ENCODE peak calls at places on chromosome 1, in seven cellular contexts. A is IMR-90, C is trophoblast cell, D is neuronal stem cell, G is mesenchymal stem cell, Q is H1, W is H9. J is an unnamed sample.

GRCh38 chr1:119715542-119715941 is 3.8 kb downstream of the PHGDH start:
- DNase-seq in A (peak; percentile 21), C (no peak), D (no peak), G (peak; percentile 68), Q (no peak), W (no peak), J (peak; percentile 60)

GRCh38 chr1:10107985-10108663 is 75.4 kb downstream of the UBE4B start:
- DNase-seq in A (peak; percentile 85), C (no peak), D (no peak), G (peak; percentile 86), Q (no peak), W (no peak), J (peak; percentile 59)

GRCh38 chr1:207362962-207363858 is 41.7 kb downstream of the CD55 start:
- DNase-seq in A (peak; percentile 86), C (no peak), D (no peak), G (peak; percentile 39), Q (no peak), W (no peak), J (no peak)

GRCh38 chr1:5779608-5780323 is 212.5 kb downstream of the NPHP4 start:
- DNase-seq in A (no peak), C (peak; percentile 34), D (no peak), G (no peak), Q (no peak), W (no peak), J (no peak)

GRCh38 chr1:181086926-181087325 is 1.6 kb upstream of the IER5 start:
- DNase-seq in A (peak; percentile 80), C (peak; percentile 80), D (no peak), G (no peak), Q (no peak), W (no peak), J (no peak)

GRCh38 chr1:210123383-210123782 is 109.2 kb upstream of the SERTAD4 start:
- DNase-seq in A (no peak), C (no peak), D (no peak), G (peak; percentile 24), Q (no peak), W (no peak), J (no peak)

GRCh38 chr1:116396769-116397168 is 23.7 kb downstream of the ATP1A1 start:
- DNase-seq in A (no peak), C (no peak), D (no peak), G (no peak), Q (no peak), W (no peak), J (no peak)

GRCh38 chr1:78839704-78840277 is 166.7 kb downstream of the ADGRL4 start:
- DNase-seq in A (peak; percentile 51), C (no peak), D (peak; percentile 48), G (peak; percentile 51), Q (no peak), W (no peak), J (peak; percentile 42)

GRCh38 chr1:27525296-27526271 is 35.6 kb upstream of the WASF2 start:
- DNase-seq in A (peak; percentile 53), C (peak; percentile 6), D (no peak), G (peak; percentile 91), Q (no peak), W (peak; percentile 83), J (peak; percentile 78)

GRCh38 chr1:97252076-97252475 is 530.5 kb downstream of the PTBP2 start:
- DNase-seq in A (peak; percentile 81), C (peak; percentile 21), D (no peak), G (peak; percentile 51), Q (no peak), W (no peak), J (no peak)

GRCh38 chr1:77986810-77987209 is 7.9 kb upstream of the FUBP1 start:
- DNase-seq in A (no peak), C (no peak), D (no peak), G (no peak), Q (no peak), W (no peak), J (no peak)

GRCh38 chr1:86758570-86758969 is 54.2 kb downstream of the SH3GLB1 start:
- DNase-seq in A (no peak), C (no peak), D (no peak), G (no peak), Q (no peak), W (no peak), J (no peak)

GRCh38 chr1:173112129-173112528 is 61.4 kb upstream of the TNFSF18 start:
- DNase-seq in A (peak; percentile 67), C (no peak), D (no peak), G (peak; percentile 47), Q (no peak), W (no peak), J (no peak)

GRCh38 chr1:184888505-184888904 is 85.8 kb downstream of the NIBAN1 start:
- DNase-seq in A (peak; percentile 84), C (no peak), D (no peak), G (peak; percentile 69), Q (no peak), W (no peak), J (no peak)

GRCh38 chr1:99763956-99764355 is 2.5 kb downstream of the FRRS1 start:
- DNase-seq in A (peak; percentile 34), C (no peak), D (no peak), G (no peak), Q (no peak), W (no peak), J (peak; percentile 25)

GRCh38 chr1:208318150-208318734 is 74.1 kb upstream of the PLXNA2 start:
- DNase-seq in A (no peak), C (no peak), D (no peak), G (no peak), Q (no peak), W (no peak), J (no peak)

GRCh38 chr1:200885564-200886402 is 8.9 kb upstream of the INAVA start:
- DNase-seq in A (no peak), C (no peak), D (no peak), G (no peak), Q (no peak), W (no peak), J (no peak)

GRCh38 chr1:50894340-50894739 is 65.7 kb downstream of the FAF1 start:
- DNase-seq in A (no peak), C (no peak), D (no peak), G (no peak), Q (no peak), W (no peak), J (no peak)

GRCh38 chr1:31151402-31151801 is 85.9 kb upstream of the PUM1 start:
- DNase-seq in A (no peak), C (peak; percentile 62), D (no peak), G (no peak), Q (no peak), W (no peak), J (no peak)

GRCh38 chr1:21472861-21473260 is 32.9 kb downstream of the NBPF3 start:
- DNase-seq in A (no peak), C (no peak), D (no peak), G (no peak), Q (no peak), W (no peak), J (no peak)

GRCh38 chr1:21468597-21468996 is 28.7 kb downstream of the NBPF3 start:
- DNase-seq in A (peak; percentile 37), C (peak; percentile 54), D (peak; percentile 14), G (peak; percentile 67), Q (no peak), W (peak; percentile 61), J (peak; percentile 82)
- H3K18ac ChIP-seq in A (no peak overlapping the region), C (no peak overlapping the region), D (no peak overlapping the region), G (no peak overlapping the region), Q (peak overlapping the region; percentile 48), W (no peak overlapping the region), J (no peak overlapping the region)

GRCh38 chr1:211751438-211751837 is 76.0 kb upstream of the NEK2 start:
- DNase-seq in A (no peak), C (no peak), D (no peak), G (no peak), Q (no peak), W (no peak), J (peak; percentile 88)

GRCh38 chr1:211750599-211750998 is 75.2 kb upstream of the NEK2 start:
- DNase-seq in A (no peak), C (no peak), D (no peak), G (no peak), Q (no peak), W (no peak), J (peak; percentile 83)

GRCh38 chr1:211753649-211754251 is 76.8 kb downstream of the LPGAT1 start:
- DNase-seq in A (no peak), C (no peak), D (no peak), G (no peak), Q (no peak), W (no peak), J (peak; percentile 82)

GRCh38 chr1:211752317-211752716 is 76.9 kb upstream of the NEK2 start:
- DNase-seq in A (no peak), C (no peak), D (no peak), G (no peak), Q (no peak), W (no peak), J (peak; percentile 60)

GRCh38 chr1:211752951-211753486 is 77.5 kb downstream of the LPGAT1 start:
- DNase-seq in A (no peak), C (no peak), D (no peak), G (no peak), Q (no peak), W (no peak), J (peak; percentile 73)
- H3K18ac ChIP-seq in A (no peak overlapping the region), C (no peak overlapping the region), D (no peak overlapping the region), G (no peak overlapping the region), Q (no peak overlapping the region), W (no peak overlapping the region), J (no peak overlapping the region)

DNA sequence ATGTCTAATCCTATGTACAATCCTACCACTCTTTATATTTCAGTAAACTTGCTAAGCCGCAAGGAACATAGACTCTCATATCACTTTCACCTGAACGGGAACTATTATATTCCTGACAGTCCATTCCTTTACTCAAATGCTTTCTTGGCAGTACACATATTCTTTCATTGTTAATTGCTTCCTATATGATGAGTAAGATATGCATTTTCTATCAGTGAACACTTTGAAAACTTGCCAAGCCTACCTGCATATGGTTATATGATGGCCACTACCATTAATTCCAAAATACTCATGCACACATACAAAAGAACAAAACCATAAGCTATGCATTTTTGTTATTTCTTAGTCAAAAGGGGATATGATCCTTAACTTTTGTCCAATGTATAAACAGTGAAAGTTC is 341.5 kb downstream of the VAV3 start:
- DNase-seq in A (no peak), C (no peak), D (no peak), G (no peak), Q (no peak), W (no peak), J (no peak)
- H3K18ac ChIP-seq in A (no peak overlapping the region), C (no peak overlapping the region), D (no peak overlapping the region), G (no peak overlapping the region), Q (no peak overlapping the region), W (no peak overlapping the region), J (no peak overlapping the region)

GRCh38 chr1:196078691-196079090 is 529.5 kb downstream of the KCNT2 start:
- DNase-seq in A (peak; percentile 18), C (no peak), D (no peak), G (no peak), Q (no peak), W (no peak), J (no peak)
- H3K18ac ChIP-seq in A (no peak overlapping the region), C (no peak overlapping the region), D (no peak overlapping the region), G (no peak overlapping the region), Q (no peak overlapping the region), W (no peak overlapping the region), J (no peak overlapping the region)

DNA sequence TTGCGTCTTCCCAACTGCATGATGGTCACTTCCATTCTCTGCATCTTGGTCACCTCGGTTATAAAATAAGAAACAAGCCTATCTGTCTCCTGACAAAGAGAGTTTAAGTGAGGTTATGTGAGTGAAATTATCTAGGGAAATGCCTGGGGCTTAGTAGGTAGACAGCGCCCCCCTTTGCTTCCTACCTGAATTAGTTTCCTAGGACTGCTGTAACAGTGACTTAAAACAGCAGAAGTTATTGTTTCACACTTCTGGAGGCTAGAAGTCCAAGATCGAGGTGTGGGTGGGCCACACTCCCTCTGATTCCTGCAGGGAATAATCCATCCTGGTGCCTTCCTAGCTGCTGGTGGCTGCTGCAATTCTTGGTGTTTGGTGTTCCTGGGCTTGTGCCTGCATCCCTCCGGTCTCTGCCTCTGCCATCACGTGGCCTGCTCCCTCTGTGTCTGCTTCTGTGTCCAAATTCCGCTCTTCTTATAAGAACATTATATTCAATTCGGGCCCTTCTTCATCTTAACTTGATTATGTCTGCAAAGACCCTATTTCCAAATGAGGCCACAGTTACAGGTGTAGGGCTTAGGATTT is 92.6 kb downstream of the IGSF21 start:
- DNase-seq in A (no peak), C (no peak), D (no peak), G (no peak), Q (no peak), W (no peak), J (peak; percentile 58)
- H3K18ac ChIP-seq in A (no peak overlapping the region), C (no peak overlapping the region), D (no peak overlapping the region), G (no peak overlapping the region), Q (peak overlapping the region; percentile 52), W (no peak overlapping the region), J (no peak overlapping the region)

J was measured in mesendoderm.